ENCODE peak calls at places on chromosome 12, in five cellular contexts. R, Z, S, P and C are unnamed samples.

GRCh38 chr12:18275974-18276373 is 14.7 kb downstream of the PIK3C2G start:
- DNase-seq in P (no peak), S (no peak), R (no peak), Z (no peak), C (no peak)

GRCh38 chr12:50174971-50175715 is 8.0 kb upstream of the CERS5 start:
- DNase-seq in R (no peak), S (no peak), P (peak), Z (no peak), C (no peak)

GRCh38 chr12:124681779-124682391 is 114.5 kb upstream of the NCOR2 start:
- DNase-seq in R (peak), Z (no peak), S (no peak), P (peak), C (no peak)

GRCh38 chr12:52043386-52044212 is 7.6 kb upstream of the NR4A1 start:
- DNase-seq in R (no peak), P (peak), S (no peak), Z (no peak), C (no peak)

GRCh38 chr12:2083561-2083960 is 30.8 kb downstream of the CACNA1C start:
- DNase-seq in R (no peak), P (no peak), S (no peak), Z (no peak), C (no peak)

GRCh38 chr12:124299628-124300388 is 4.9 kb downstream of the RFLNA start:
- DNase-seq in R (peak), P (no peak), Z (no peak), S (no peak), C (peak)

GRCh38 chr12:4421590-4422031 is 24.0 kb downstream of the FGF6 start:
- DNase-seq in P (peak), R (no peak), Z (no peak), S (no peak), C (no peak)

GRCh38 chr12:132014915-132015280 is 65.2 kb downstream of the EP400 start:
- DNase-seq in R (no peak), P (no peak), S (no peak), Z (no peak), C (no peak)

GRCh38 chr12:40946612-40947194 is 241.4 kb upstream of the PDZRN4 start:
- DNase-seq in R (no peak), P (peak), Z (no peak), S (no peak), C (no peak)

GRCh38 chr12:93683410-93683809 is 6.2 kb downstream of the CRADD start:
- DNase-seq in P (no peak), Z (no peak), S (no peak), R (no peak), C (no peak)
- TF ChIP-seq CTCF in P (no peak), Z (no peak), S (no peak), R (no peak), C (no peak)

GRCh38 chr12:105102673-105103072 is 4.9 kb upstream of the WASHC4 start:
- DNase-seq in R (no peak), P (no peak), Z (no peak), S (no peak), C (no peak)

GRCh38 chr12:105100207-105100985 is 7.1 kb upstream of the WASHC4 start:
- DNase-seq in P (peak), Z (no peak), R (no peak), S (no peak), C (no peak)

GRCh38 chr12:105099355-105099754 is 8.2 kb upstream of the WASHC4 start:
- DNase-seq in S (no peak), Z (no peak), R (no peak), P (no peak), C (no peak)

GRCh38 chr12:105104762-105105161 is 2.8 kb upstream of the WASHC4 start:
- DNase-seq in R (no peak), P (no peak), S (no peak), Z (no peak), C (no peak)

DNA sequence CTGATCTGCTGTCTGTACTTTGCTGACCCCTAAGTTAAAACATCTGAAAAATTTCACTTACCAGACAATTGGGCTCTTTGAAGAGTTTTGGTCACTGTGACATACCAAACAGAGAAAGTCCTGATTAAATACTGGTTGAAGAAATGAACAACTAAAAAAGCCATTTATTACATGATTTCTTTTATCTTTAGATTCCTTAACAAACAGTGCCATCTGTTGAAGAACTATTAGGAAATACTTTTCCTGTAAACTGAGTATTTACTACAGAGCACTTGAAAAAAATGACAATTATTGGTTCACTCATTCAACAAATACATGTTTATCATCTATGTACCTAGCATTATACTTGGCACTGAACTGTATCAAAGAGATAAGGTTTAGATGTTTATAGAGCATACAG is 6.5 kb upstream of the WASHC4 start:
- DNase-seq in P (peak), Z (no peak), S (no peak), R (no peak), C (no peak)
- TF ChIP-seq CTCF in P (peak), Z (no peak), S (peak), R (no peak), C (peak)

DNA sequence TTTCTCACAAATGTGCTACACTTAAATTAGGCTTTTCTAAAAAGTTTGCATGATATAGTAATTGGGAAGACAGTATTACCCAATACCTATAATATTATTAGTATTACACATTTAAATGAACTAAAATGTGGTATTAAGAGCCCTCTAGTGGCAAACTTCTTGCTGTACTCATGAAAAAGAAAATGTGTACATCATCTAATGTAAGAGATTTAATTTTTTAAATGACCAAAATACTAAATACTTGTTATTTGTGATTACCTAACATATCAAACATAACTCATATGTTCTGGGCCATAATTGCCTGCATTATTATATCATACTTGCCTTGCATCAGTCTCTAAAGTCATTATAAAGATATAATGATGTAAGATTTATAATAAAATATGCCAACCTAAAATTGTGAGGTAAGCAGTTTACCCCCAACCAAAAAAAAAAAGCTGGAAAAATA is 64.2 kb downstream of the DNAI7 start:
- DNase-seq in R (no peak), P (peak), S (no peak), Z (no peak), C (no peak)
- TF ChIP-seq CTCF in R (peak), P (peak), S (peak), Z (peak), C (peak)

DNA sequence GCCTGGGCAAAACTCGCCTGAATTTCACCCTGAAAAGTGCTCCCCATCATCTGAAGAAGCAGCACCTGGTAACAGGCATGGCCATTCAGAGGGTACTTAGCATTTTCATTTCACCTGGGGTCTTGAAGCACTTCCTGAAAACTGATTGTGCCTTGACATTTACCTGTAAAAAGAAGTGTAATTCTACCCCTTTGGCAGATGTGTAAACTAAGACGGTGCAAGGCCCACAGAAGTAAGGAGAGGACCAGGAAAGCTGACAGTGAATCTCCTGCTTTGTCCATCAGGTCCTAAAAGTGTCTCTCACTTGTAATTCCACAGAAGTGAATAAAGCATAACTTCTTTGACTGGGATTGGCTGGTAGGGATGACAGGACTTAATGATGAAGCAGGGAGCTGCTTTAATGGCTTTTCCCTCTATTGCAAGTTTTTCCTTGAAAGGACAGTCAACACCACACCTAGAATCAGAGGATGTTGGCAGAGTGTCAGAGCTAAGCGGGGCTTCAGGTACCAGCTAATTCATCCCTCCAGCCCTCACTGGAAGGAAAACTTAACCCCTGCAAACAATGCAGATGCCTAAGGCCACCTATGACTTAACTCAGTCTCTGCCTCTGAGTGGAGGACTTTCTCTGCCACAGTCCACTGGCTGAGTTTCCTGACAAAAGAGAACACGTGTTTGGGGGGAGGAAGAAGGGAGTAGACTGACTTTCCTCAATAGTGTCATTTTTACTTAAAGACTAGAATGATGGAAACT is 74.8 kb downstream of the NUAK1 start:
- DNase-seq in Z (no peak), R (no peak), P (no peak), S (no peak), C (no peak)
- TF ChIP-seq CTCF in Z (no peak), R (no peak), P (no peak), S (no peak), C (no peak)